ENCODE peak calls at places on chromosomes 5 and 9, in six cellular contexts. One of them, this sample, is unnamed.

GRCh38 chr5:120942551-120942950 is 478.5 kb downstream of the PRR16 start:
- DNase-seq in MM.1S: no peak
- DNase-seq in fibroblast of lung: peak; percentile 74
- DNase-seq in IMR-90: peak; percentile 18
- DNase-seq in keratinocyte: no peak
- DNase-seq in H9: no peak
- DNase-seq in this sample: no peak

GRCh38 chr9:89993678-89994630 is 389.1 kb downstream of the GADD45G start:
- DNase-seq in MM.1S: no peak
- DNase-seq in fibroblast of lung: no peak
- DNase-seq in IMR-90: no peak
- DNase-seq in keratinocyte: no peak
- DNase-seq in H9: no peak
- DNase-seq in this sample: no peak

GRCh38 chr5:19795218-19795617 is 192.8 kb downstream of the CDH18 start:
- DNase-seq in MM.1S: no peak
- DNase-seq in fibroblast of lung: peak; percentile 66
- DNase-seq in IMR-90: peak; percentile 57
- DNase-seq in keratinocyte: no peak
- DNase-seq in H9: no peak
- DNase-seq in this sample: peak; percentile 62

GRCh38 chr5:20972419-20972925 is 984.5 kb upstream of the CDH18 start:
- DNase-seq in MM.1S: peak; percentile 76
- DNase-seq in fibroblast of lung: peak; percentile 96
- DNase-seq in IMR-90: peak; percentile 1
- DNase-seq in keratinocyte: no peak
- DNase-seq in H9: peak; percentile 69
- DNase-seq in this sample: peak; percentile 79

GRCh38 chr5:19987594-19988345 is at the start of gene CDH18:
- DNase-seq in MM.1S: no peak
- DNase-seq in fibroblast of lung: peak; percentile 56
- DNase-seq in IMR-90: peak; percentile 38
- DNase-seq in keratinocyte: no peak
- DNase-seq in H9: peak; percentile 83
- DNase-seq in this sample: peak; percentile 44

GRCh38 chr5:140214831-140215230 is 39.8 kb downstream of the CYSTM1 start:
- DNase-seq in MM.1S: peak; percentile 85
- DNase-seq in fibroblast of lung: peak; percentile 88
- DNase-seq in IMR-90: peak; percentile 83
- DNase-seq in keratinocyte: no peak
- DNase-seq in H9: no peak
- DNase-seq in this sample: peak; percentile 89

GRCh38 chr5:55965525-55965924 is 29.2 kb downstream of the IL6ST start:
- DNase-seq in MM.1S: no peak
- DNase-seq in fibroblast of lung: no peak
- DNase-seq in IMR-90: no peak
- DNase-seq in keratinocyte: no peak
- DNase-seq in H9: no peak
- DNase-seq in this sample: no peak

GRCh38 chr9:120480707-120481106 is 99.3 kb downstream of the CDK5RAP2 start:
- DNase-seq in MM.1S: no peak
- DNase-seq in fibroblast of lung: no peak
- DNase-seq in IMR-90: no peak
- DNase-seq in keratinocyte: no peak
- DNase-seq in H9: no peak
- DNase-seq in this sample: no peak

GRCh38 chr9:98860871-98861293 is 53.4 kb downstream of the GALNT12 start:
- DNase-seq in MM.1S: no peak
- DNase-seq in fibroblast of lung: peak; percentile 98
- DNase-seq in IMR-90: peak; percentile 95
- DNase-seq in keratinocyte: no peak
- DNase-seq in H9: no peak
- DNase-seq in this sample: peak; percentile 70

GRCh38 chr9:73011346-73011745 is 58.5 kb upstream of the ALDH1A1 start:
- DNase-seq in MM.1S: no peak
- DNase-seq in fibroblast of lung: peak; percentile 74
- DNase-seq in IMR-90: peak; percentile 1
- DNase-seq in keratinocyte: no peak
- DNase-seq in H9: no peak
- DNase-seq in this sample: no peak

GRCh38 chr9:71285191-71285656 is 163.8 kb upstream of the TRPM3 start:
- DNase-seq in MM.1S: peak; percentile 71
- DNase-seq in fibroblast of lung: peak; percentile 65
- DNase-seq in IMR-90: peak; percentile 54
- DNase-seq in keratinocyte: no peak
- DNase-seq in H9: peak; percentile 33
- DNase-seq in this sample: peak; percentile 72

GRCh38 chr5:172496671-172497371 is 42.5 kb upstream of the SH3PXD2B start:
- DNase-seq in MM.1S: no peak
- DNase-seq in fibroblast of lung: no peak
- DNase-seq in IMR-90: no peak
- DNase-seq in keratinocyte: no peak
- DNase-seq in H9: peak; percentile 25
- DNase-seq in this sample: no peak

GRCh38 chr5:55634204-55634785 is 77.8 kb downstream of the SLC38A9 start:
- DNase-seq in MM.1S: no peak
- DNase-seq in fibroblast of lung: peak; percentile 86
- DNase-seq in IMR-90: peak; percentile 15
- DNase-seq in keratinocyte: no peak
- DNase-seq in H9: no peak
- DNase-seq in this sample: no peak

GRCh38 chr5:1507961-1508678 is 15.6 kb downstream of the LPCAT1 start:
- DNase-seq in MM.1S: no peak
- DNase-seq in fibroblast of lung: no peak
- DNase-seq in IMR-90: no peak
- DNase-seq in keratinocyte: no peak
- DNase-seq in H9: no peak
- DNase-seq in this sample: no peak

GRCh38 chr9:91953723-91954122 is 3.7 kb upstream of the ROR2 start:
- DNase-seq in MM.1S: no peak
- DNase-seq in fibroblast of lung: no peak
- DNase-seq in IMR-90: no peak
- DNase-seq in keratinocyte: no peak
- DNase-seq in H9: no peak
- DNase-seq in this sample: no peak

GRCh38 chr5:5326126-5326758 is 96.2 kb upstream of the ICE1 start:
- DNase-seq in MM.1S: no peak
- DNase-seq in fibroblast of lung: no peak
- DNase-seq in IMR-90: no peak
- DNase-seq in keratinocyte: no peak
- DNase-seq in H9: no peak
- DNase-seq in this sample: no peak

GRCh38 chr5:35647712-35648111 is 30.0 kb downstream of the SPEF2 start:
- DNase-seq in MM.1S: no peak
- DNase-seq in fibroblast of lung: no peak
- DNase-seq in IMR-90: no peak
- DNase-seq in keratinocyte: no peak
- DNase-seq in H9: no peak
- DNase-seq in this sample: no peak

GRCh38 chr5:35656721-35657120 is 39.1 kb downstream of the SPEF2 start:
- DNase-seq in MM.1S: no peak
- DNase-seq in fibroblast of lung: no peak
- DNase-seq in IMR-90: peak; percentile 75
- DNase-seq in keratinocyte: no peak
- DNase-seq in H9: peak; percentile 38
- DNase-seq in this sample: no peak

GRCh38 chr5:35647128-35647527 is 29.5 kb downstream of the SPEF2 start:
- DNase-seq in MM.1S: no peak
- DNase-seq in fibroblast of lung: no peak
- DNase-seq in IMR-90: no peak
- DNase-seq in keratinocyte: no peak
- DNase-seq in H9: no peak
- DNase-seq in this sample: no peak

GRCh38 chr5:35651002-35651756 is 33.5 kb downstream of the SPEF2 start:
- DNase-seq in MM.1S: peak; percentile 39
- DNase-seq in fibroblast of lung: peak; percentile 56
- DNase-seq in IMR-90: peak; percentile 57
- DNase-seq in keratinocyte: no peak
- DNase-seq in H9: peak; percentile 64
- DNase-seq in this sample: peak; percentile 82
- TF ChIP-seq CTCF in MM.1S: peak; percentile 52
- TF ChIP-seq CTCF in fibroblast of lung: peak; percentile 62
- TF ChIP-seq CTCF in IMR-90: peak; percentile 63
- TF ChIP-seq CTCF in keratinocyte: peak; percentile 60
- TF ChIP-seq CTCF in H9: peak; percentile 69
- TF ChIP-seq CTCF in this sample: peak; percentile 88

GRCh38 chr5:118533166-118533565 is 455.2 kb downstream of the DTWD2 start:
- DNase-seq in MM.1S: no peak
- DNase-seq in fibroblast of lung: no peak
- DNase-seq in IMR-90: no peak
- DNase-seq in keratinocyte: no peak
- DNase-seq in H9: no peak
- DNase-seq in this sample: no peak

GRCh38 chr5:118533923-118534322 is 454.4 kb downstream of the DTWD2 start:
- DNase-seq in MM.1S: no peak
- DNase-seq in fibroblast of lung: no peak
- DNase-seq in IMR-90: no peak
- DNase-seq in keratinocyte: no peak
- DNase-seq in H9: no peak
- DNase-seq in this sample: no peak

GRCh38 chr5:118529361-118530154 is 458.8 kb downstream of the DTWD2 start:
- DNase-seq in MM.1S: no peak
- DNase-seq in fibroblast of lung: no peak
- DNase-seq in IMR-90: no peak
- DNase-seq in keratinocyte: no peak
- DNase-seq in H9: no peak
- DNase-seq in this sample: no peak

GRCh38 chr5:118531276-118531675 is 457.1 kb downstream of the DTWD2 start:
- DNase-seq in MM.1S: no peak
- DNase-seq in fibroblast of lung: no peak
- DNase-seq in IMR-90: no peak
- DNase-seq in keratinocyte: no peak
- DNase-seq in H9: no peak
- DNase-seq in this sample: no peak
- H2AFZ ChIP-seq in MM.1S: no peak overlapping the region
- H2AFZ ChIP-seq in fibroblast of lung: no peak overlapping the region
- H2AFZ ChIP-seq in IMR-90: no peak overlapping the region
- H2AFZ ChIP-seq in keratinocyte: no peak overlapping the region
- H2AFZ ChIP-seq in H9: no peak overlapping the region
- H2AFZ ChIP-seq in this sample: no peak overlapping the region

DNA sequence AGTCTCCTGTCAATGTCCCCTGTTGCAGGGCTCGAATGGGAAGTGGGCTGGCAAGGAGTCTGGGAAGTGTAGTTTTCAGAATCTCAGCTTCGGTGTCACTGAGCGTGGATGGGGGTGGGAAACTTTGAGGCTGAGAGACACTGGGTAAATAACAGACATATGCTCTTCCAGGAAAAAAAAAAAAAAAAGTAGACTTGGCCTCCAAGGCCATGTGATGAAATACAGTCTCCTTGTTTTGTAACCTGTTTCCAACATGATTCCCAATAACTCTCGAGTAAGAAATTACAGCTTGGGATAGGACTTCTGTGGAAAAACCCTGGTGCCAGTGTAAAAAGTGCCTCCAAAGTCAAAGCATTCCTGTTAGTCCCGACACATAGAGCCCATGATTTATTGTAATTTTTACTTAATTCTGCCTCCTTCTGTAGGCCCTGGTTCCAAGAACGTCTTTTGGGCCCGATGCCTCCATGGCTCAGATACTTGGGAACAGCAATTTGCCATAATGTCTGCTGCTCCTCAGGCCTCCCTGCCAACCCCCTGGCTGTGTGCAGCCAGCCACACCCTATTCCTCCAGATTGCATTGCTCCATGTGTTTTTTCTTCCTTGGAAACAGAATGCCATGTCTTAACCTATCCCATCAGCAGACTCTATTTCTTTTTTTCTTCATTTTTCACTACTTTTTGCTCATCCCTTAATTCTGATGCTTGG is 119.6 kb upstream of the TNC start:
- DNase-seq in MM.1S: no peak
- DNase-seq in fibroblast of lung: peak; percentile 50
- DNase-seq in IMR-90: no peak
- DNase-seq in keratinocyte: no peak
- DNase-seq in H9: no peak
- DNase-seq in this sample: no peak
- H3K9ac ChIP-seq in MM.1S: no peak overlapping the region
- H3K9ac ChIP-seq in fibroblast of lung: no peak overlapping the region
- H3K9ac ChIP-seq in IMR-90: no peak overlapping the region
- H3K9ac ChIP-seq in keratinocyte: no peak overlapping the region
- H3K9ac ChIP-seq in H9: no peak overlapping the region
- H3K9ac ChIP-seq in this sample: no peak overlapping the region

DNA sequence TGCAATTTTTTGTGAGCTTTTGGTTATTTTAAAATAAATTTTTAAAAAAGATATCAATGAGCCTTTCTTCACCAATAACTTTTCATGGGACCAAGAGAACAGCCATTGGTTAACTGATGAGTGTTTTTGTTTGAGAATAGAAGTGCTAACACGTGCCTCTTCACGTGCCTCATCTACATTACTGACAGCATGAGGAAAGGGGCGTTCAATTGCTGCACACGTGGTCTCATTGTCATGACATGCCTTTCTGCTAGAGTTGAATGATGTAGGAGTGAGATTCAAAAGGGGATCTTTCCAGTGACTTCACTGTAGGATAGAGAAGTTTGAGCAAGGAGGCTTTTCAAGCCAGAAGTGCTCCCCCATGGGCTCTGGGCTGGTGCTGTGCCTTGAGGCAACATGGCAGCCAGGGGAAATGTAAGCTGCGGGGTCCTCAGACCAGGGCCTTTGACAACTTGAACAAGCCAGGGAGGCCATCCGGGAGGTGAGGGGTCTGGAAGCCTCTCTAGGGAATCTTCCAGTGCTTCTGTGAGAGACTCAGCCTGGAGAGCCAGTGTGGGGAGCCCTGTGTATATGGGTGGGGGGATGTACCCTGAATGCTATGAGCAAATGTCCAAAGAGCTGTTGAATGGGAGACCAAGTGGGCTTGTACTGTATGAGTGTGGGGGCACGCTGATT is 51.2 kb upstream of the FSTL4 start:
- DNase-seq in MM.1S: no peak
- DNase-seq in fibroblast of lung: no peak
- DNase-seq in IMR-90: no peak
- DNase-seq in keratinocyte: no peak
- DNase-seq in H9: no peak
- DNase-seq in this sample: no peak
- TF ChIP-seq CTCF in MM.1S: no peak
- TF ChIP-seq CTCF in fibroblast of lung: no peak
- TF ChIP-seq CTCF in IMR-90: no peak
- TF ChIP-seq CTCF in keratinocyte: no peak
- TF ChIP-seq CTCF in H9: no peak
- TF ChIP-seq CTCF in this sample: no peak

GRCh38 chr5:79133657-79134451 is 22.2 kb downstream of the BHMT start:
- DNase-seq in MM.1S: peak; percentile 69
- DNase-seq in fibroblast of lung: peak; percentile 94
- DNase-seq in IMR-90: peak; percentile 88
- DNase-seq in keratinocyte: peak; percentile 25
- DNase-seq in H9: peak; percentile 77
- DNase-seq in this sample: peak; percentile 80
- H2AFZ ChIP-seq in MM.1S: peak overlapping the region; percentile 7
- H2AFZ ChIP-seq in fibroblast of lung: peak overlapping the region; percentile 90
- H2AFZ ChIP-seq in IMR-90: peak overlapping the region; percentile 69
- H2AFZ ChIP-seq in keratinocyte: peak overlapping the region; percentile 88
- H2AFZ ChIP-seq in H9: peak overlapping the region; percentile 92
- H2AFZ ChIP-seq in this sample: peak overlapping the region; percentile 71

This sample was measured in PC-3.